ENCODE peak calls at places on chromosomes 3 and 15, in nine cellular contexts. U is right atrium auricular region, D is transverse colon, P is dorsolateral prefrontal cortex, N is psoas muscle, H is cardiac muscle cell, K is right lobe of liver, B is DND-41, C is pancreas. V is an unnamed sample.

GRCh38 chr3:56370991-56371775 is 97.1 kb downstream of the ERC2 start:
- DNase-seq in P (no peak), H (no peak), N (no peak), U (no peak), B (no peak), C (no peak), K (no peak), D (no peak), V (no peak)

GRCh38 chr3:172099495-172099808 is 60.1 kb downstream of the FNDC3B start:
- DNase-seq in U (no peak), B (no peak), N (no peak), P (no peak), C (no peak), H (no peak), K (no peak), D (no peak), V (no peak)

GRCh38 chr15:85479071-85479647 is 98.8 kb downstream of the AKAP13 start:
- DNase-seq in H (peak), D (no peak), U (no peak), N (no peak), C (no peak), K (no peak), P (no peak), B (no peak), V (no peak)

GRCh38 chr3:39208463-39209055 is 16.2 kb upstream of the XIRP1 start:
- DNase-seq in N (peak), D (peak), P (no peak), C (no peak), U (peak), B (peak), H (peak), K (peak), V (peak)

GRCh38 chr3:9778102-9778501 is 8.4 kb upstream of the CAMK1 start:
- DNase-seq in C (no peak), P (no peak), D (no peak), U (no peak), B (no peak), H (peak), K (no peak), N (peak), V (no peak)

GRCh38 chr3:12483364-12483763 is 916 bp upstream of the TSEN2 start:
- DNase-seq in N (no peak), B (no peak), C (no peak), H (peak), D (no peak), K (no peak), U (no peak), P (no peak), V (no peak)

GRCh38 chr3:101300073-101300472 is 20.3 kb downstream of the IMPG2 start:
- DNase-seq in C (no peak), H (no peak), D (no peak), N (no peak), P (no peak), U (no peak), K (no peak), B (no peak), V (no peak)

GRCh38 chr3:171646357-171647133 is 163.7 kb downstream of the PLD1 start:
- DNase-seq in C (no peak), B (no peak), N (no peak), H (peak), K (no peak), D (no peak), P (no peak), U (no peak), V (no peak)

GRCh38 chr15:96346409-96346808 is 15.9 kb downstream of the NR2F2 start:
- DNase-seq in H (no peak), U (no peak), K (no peak), D (no peak), B (no peak), N (no peak), P (no peak), C (no peak), V (no peak)

GRCh38 chr3:188021502-188022040 is 132.4 kb upstream of the LPP start:
- DNase-seq in H (peak), C (no peak), P (no peak), N (no peak), B (no peak), U (no peak), D (no peak), K (no peak), V (no peak)

GRCh38 chr3:57060089-57060829 is at the start of gene SPATA12:
- DNase-seq in N (peak), B (peak), P (peak), H (peak), K (peak), U (peak), D (peak), C (peak), V (peak)

GRCh38 chr15:44215594-44215993 is 20.5 kb upstream of the FRMD5 start:
- DNase-seq in N (no peak), B (no peak), H (peak), U (no peak), P (no peak), C (no peak), K (no peak), D (no peak), V (no peak)

DNA sequence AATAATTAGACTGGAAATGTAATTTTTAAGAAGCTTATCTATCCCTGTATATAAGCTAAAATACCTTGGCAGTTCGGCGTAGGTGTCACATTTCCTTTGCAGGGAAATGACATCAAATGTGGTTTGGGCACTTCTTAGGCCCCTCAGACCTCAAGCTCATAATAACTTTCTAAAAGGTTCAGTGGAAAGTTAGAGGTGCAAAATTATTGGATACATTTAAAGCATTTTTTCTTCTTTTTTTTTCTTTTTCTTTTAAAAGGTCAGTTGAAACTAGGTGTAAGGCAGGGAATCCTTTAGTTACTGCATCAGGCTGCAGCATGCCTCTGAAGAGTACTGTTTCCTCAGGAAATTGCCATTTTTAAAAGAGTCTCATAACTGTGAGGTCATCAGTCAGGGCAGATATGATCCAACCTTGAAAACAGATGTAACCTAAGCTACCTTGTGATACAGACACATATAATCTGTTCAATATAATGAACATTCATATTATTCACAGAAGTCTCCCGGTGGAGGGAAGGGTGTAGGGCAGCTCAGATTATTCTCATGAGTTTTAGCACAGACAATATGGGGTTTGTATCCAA is 4.8 kb downstream of the SACM1L start:
- DNase-seq in N (no peak), B (peak), P (no peak), K (no peak), U (no peak), D (no peak), C (no peak), H (no peak), V (no peak)
- TF ChIP-seq CTCF in N (no peak), B (peak), P (no peak), K (no peak), U (no peak), D (no peak), C (no peak), H (no peak), V (no peak)

DNA sequence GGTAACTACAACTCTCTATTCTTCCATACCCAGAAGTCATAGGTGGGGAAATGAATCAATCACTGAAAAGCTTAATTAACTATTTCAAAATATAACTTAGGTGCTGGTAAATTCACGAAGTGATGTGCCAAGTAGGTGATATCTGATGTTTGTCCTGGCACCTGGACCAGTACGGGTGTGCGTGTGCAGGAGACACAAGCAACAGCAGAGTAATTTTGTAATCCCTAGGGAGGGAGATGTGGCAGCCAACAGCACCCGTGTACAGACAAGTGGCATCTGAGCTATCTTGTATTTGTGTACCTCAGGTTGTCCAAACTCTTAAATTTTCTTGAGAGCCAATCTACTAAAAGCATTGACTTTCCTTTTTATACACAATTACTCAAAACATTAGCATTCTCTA is 22.8 kb downstream of the USF3 start:
- DNase-seq in D (no peak), B (no peak), K (peak), H (no peak), U (no peak), N (no peak), P (no peak), C (no peak), V (no peak)
- H3K27ac ChIP-seq in D (no peak), B (no peak), K (no peak), H (no peak), U (no peak), N (peak), P (no peak), C (no peak), V (no peak)

GRCh38 chr15:99503411-99503810 is 62.4 kb upstream of the MEF2A start:
- DNase-seq in U (no peak), N (no peak), K (no peak), C (no peak), P (no peak), H (no peak), D (no peak), B (no peak), V (no peak)

GRCh38 chr15:99504071-99504822 is 61.5 kb upstream of the MEF2A start:
- DNase-seq in D (no peak), N (no peak), P (no peak), B (no peak), K (no peak), H (no peak), C (no peak), U (peak), V (no peak)

GRCh38 chr15:99504823-99505551 is 60.8 kb upstream of the MEF2A start:
- DNase-seq in H (peak), C (no peak), D (no peak), U (peak), N (no peak), B (no peak), K (no peak), P (no peak), V (no peak)

GRCh38 chr15:99502182-99502581 is 63.6 kb upstream of the MEF2A start:
- DNase-seq in D (no peak), U (peak), H (no peak), C (no peak), N (no peak), K (no peak), P (no peak), B (no peak), V (no peak)

GRCh38 chr15:99502661-99503060 is 63.1 kb upstream of the MEF2A start:
- DNase-seq in C (no peak), U (peak), P (no peak), N (no peak), D (no peak), B (no peak), K (no peak), H (no peak), V (no peak)
- H3K4me3 ChIP-seq in C (no peak), U (no peak), P (no peak), N (no peak), D (no peak), B (no peak), K (no peak), H (no peak), V (no peak)

GRCh38 chr15:41660235-41661077 is at the start of gene MGA:
- DNase-seq in N (peak), C (peak), B (peak), P (peak), U (peak), K (peak), H (peak), D (peak), V (peak)

GRCh38 chr15:41661078-41661528 is 898 bp downstream of the MGA start:
- DNase-seq in C (no peak), P (no peak), N (no peak), H (no peak), B (no peak), D (no peak), K (no peak), U (no peak), V (no peak)

GRCh38 chr15:41658689-41659088 is 1.5 kb upstream of the MGA start:
- DNase-seq in H (no peak), U (no peak), N (no peak), D (no peak), K (no peak), P (no peak), C (no peak), B (no peak), V (no peak)

GRCh38 chr15:41659190-41659589 is 1.0 kb upstream of the MGA start:
- DNase-seq in C (no peak), H (no peak), K (no peak), B (no peak), P (no peak), D (no peak), N (no peak), U (no peak), V (no peak)

GRCh38 chr15:41659855-41660234 is 360 bp upstream of the MGA start:
- DNase-seq in P (no peak), D (no peak), N (no peak), C (no peak), H (no peak), K (no peak), B (no peak), U (no peak), V (no peak)
- TF ChIP-seq CTCF in P (no peak), D (no peak), N (no peak), C (no peak), H (no peak), K (no peak), B (no peak), U (no peak), V (no peak)

DNA sequence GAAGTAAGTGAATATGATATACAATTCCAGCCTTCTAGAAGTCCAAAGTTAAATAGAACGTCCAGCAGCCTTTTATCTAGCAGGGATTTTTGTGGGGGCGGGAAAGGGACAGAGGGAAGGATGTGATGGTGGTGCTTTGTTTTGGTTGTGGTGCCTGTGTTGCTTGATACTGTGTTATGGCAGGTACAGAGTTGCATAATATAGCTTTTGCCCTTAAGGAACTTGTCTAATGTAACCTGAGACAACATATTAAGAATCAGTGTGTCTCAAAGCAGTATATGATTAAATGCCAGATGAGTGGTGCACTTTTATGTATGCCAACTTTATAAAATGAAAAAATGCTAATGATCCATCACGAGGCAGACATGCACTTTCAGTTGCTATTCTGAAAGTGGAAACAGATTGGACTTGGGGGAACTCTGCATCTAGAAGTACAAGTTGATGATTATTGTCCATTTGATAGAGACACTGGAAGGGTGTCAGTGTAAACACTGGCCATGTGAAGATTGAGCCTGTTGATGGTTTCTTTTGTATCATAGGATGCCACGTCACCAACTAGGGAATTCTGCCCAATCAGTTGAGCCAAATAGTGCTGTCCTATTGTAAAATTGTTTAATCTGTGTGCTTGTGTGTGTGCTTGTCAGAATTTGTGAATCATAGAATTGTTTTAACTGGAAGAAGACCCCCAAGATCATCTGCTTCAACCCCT is 23.0 kb downstream of the NEO1 start:
- DNase-seq in H (no peak), N (no peak), K (no peak), U (no peak), D (no peak), B (no peak), P (no peak), C (no peak), V (no peak)
- H3K27ac ChIP-seq in H (no peak), N (peak), K (no peak), U (no peak), D (no peak), B (no peak), P (peak), C (no peak), V (no peak)

GRCh38 chr3:28668377-28668721 is 319.7 kb upstream of the AZI2 start:
- DNase-seq in P (no peak), H (no peak), N (no peak), C (no peak), B (no peak), D (no peak), U (no peak), K (no peak), V (no peak)
- H3K4me3 ChIP-seq in P (no peak), H (no peak), N (peak), C (no peak), B (no peak), D (no peak), U (no peak), K (no peak), V (no peak)

GRCh38 chr3:16127257-16127656 is 47.2 kb upstream of the GALNT15 start:
- DNase-seq in U (no peak), K (no peak), B (no peak), D (no peak), C (no peak), H (no peak), P (no peak), N (no peak), V (no peak)
- TF ChIP-seq CTCF in U (no peak), K (no peak), B (no peak), D (no peak), C (no peak), H (no peak), P (no peak), N (no peak), V (no peak)

GRCh38 chr3:121956363-121956762 is 62.2 kb downstream of the SLC15A2 start:
- DNase-seq in B (no peak), K (no peak), D (no peak), N (no peak), P (no peak), H (no peak), U (no peak), C (no peak), V (no peak)

GRCh38 chr3:121948641-121949040 is 54.4 kb downstream of the SLC15A2 start:
- DNase-seq in H (no peak), N (no peak), U (no peak), D (no peak), K (no peak), C (no peak), P (no peak), B (no peak), V (no peak)

DNA sequence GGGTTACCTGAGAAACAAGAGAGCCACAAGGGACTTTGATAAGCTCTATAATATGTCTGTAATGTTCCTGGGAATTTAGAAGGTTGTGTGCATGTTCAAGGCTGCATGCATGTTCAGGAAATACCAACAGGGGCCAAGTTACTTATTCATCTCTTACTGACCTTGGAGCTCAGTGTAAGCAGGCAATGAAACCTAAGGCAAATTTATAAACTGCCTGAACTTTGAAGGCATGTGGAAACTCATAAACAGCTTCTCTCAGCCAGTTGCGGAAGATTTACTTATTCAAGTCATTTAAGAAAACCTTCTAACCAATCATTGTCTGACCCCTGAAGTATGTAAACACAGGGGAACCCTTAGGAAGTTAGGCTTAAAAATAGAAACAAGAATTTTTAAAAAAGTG is 57.1 kb downstream of the SLC15A2 start:
- DNase-seq in P (no peak), U (no peak), N (no peak), K (no peak), B (no peak), H (no peak), C (no peak), D (no peak), V (no peak)
- H3K27ac ChIP-seq in P (no peak), U (no peak), N (no peak), K (no peak), B (no peak), H (no peak), C (no peak), D (no peak), V (no peak)

GRCh38 chr3:184491867-184492615 is 69.5 kb upstream of the EPHB3 start:
- DNase-seq in K (no peak), B (no peak), U (no peak), P (no peak), C (no peak), D (peak), N (peak), H (peak), V (peak)
- H3K4me3 ChIP-seq in K (no peak), B (no peak), U (no peak), P (no peak), C (no peak), D (peak), N (no peak), H (no peak), V (peak)

GRCh38 chr3:167346171-167346570 is 33.9 kb downstream of the ZBBX start:
- DNase-seq in U (no peak), D (no peak), N (no peak), C (no peak), K (no peak), B (no peak), H (no peak), P (no peak), V (no peak)

DNA sequence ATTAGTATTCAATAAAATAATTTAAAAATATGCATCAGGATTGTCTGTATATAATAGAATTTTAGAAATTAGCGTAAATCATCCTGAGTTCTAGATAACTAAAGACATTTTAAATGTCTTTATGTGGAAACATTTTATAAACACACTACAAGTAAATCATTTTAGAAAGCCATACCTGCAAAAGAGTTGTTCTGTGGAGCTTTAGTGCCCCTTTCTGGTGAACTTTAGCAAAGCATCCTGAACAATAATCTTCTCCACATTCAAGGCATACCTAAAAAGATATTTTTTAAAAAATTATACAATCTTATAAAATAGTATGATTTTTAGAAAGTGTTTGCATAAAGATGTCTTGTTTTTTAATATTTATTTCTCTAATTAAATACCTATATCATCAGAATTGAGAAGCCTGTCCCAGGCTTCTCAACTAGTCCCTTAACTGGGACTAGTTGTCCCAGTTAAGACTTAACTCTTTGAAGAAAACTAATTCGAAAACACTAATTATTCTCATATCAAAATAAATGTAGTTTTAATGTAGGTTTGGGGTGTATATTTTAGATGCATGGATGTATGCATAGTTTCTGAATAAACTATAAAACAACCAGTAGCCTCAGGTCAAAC is 29.7 kb downstream of the ZBBX start:
- DNase-seq in C (no peak), D (no peak), K (no peak), H (peak), P (no peak), B (no peak), U (no peak), N (no peak), V (no peak)
- TF ChIP-seq CTCF in C (peak), D (peak), K (peak), H (peak), P (peak), B (peak), U (peak), N (peak), V (peak)